ENCODE peak calls at places on chromosomes 13 and 19, in nine cellular contexts. V is HL-60, L is cardiac muscle cell, W is GM12865, M is choroid plexus epithelial cell, F is heart right ventricle, H is cardiac fibroblast, N is osteocyte, A is progenitor cell of endocrine pancreas. Z is an unnamed sample.

GRCh38 chr19:3554254-3555083 is 2.9 kb downstream of the MFSD12 start:
- DNase-seq in N (no peak), L (no peak), V (no peak), M (no peak), W (peak; percentile 59), F (no peak), A (no peak), H (no peak), Z (no peak)

GRCh38 chr19:41908724-41909464 is 19.4 kb downstream of the ERFL start:
- DNase-seq in V (no peak), L (no peak), N (no peak), M (no peak), F (no peak), W (no peak), A (no peak), H (no peak), Z (no peak)

GRCh38 chr19:37468961-37469777 is at the start of gene ZNF570:
- DNase-seq in A (peak; percentile 73), L (peak; percentile 94), V (peak; percentile 76), H (peak; percentile 90), W (peak; percentile 92), M (peak; percentile 90), N (peak; percentile 93), F (peak; percentile 91), Z (peak; percentile 76)

GRCh38 chr19:11881151-11881800 is 6.3 kb upstream of the ZNF69 start:
- DNase-seq in M (peak; percentile 73), A (peak; percentile 57), V (peak; percentile 15), N (no peak), H (peak; percentile 69), L (peak; percentile 71), W (peak; percentile 48), F (peak; percentile 11), Z (peak; percentile 61)

GRCh38 chr13:43360911-43361605 is 337.7 kb downstream of the DNAJC15 start:
- DNase-seq in A (no peak), W (no peak), N (no peak), M (peak; percentile 10), F (no peak), V (no peak), H (peak; percentile 53), L (peak; percentile 53), Z (no peak)

GRCh38 chr19:2391118-2391725 is 31.2 kb downstream of the TMPRSS9 start:
- DNase-seq in H (peak; percentile 87), L (peak; percentile 84), W (peak; percentile 83), A (no peak), F (no peak), N (no peak), V (peak; percentile 61), M (peak; percentile 84), Z (peak; percentile 76)

GRCh38 chr19:54311486-54311885 is 1.5 kb downstream of the LILRA5 start:
- DNase-seq in A (no peak), L (no peak), N (no peak), F (no peak), V (no peak), M (no peak), W (no peak), H (no peak), Z (no peak)

GRCh38 chr19:37763488-37763887 is 15.9 kb downstream of the ZNF573 start:
- DNase-seq in M (peak; percentile 21), H (peak; percentile 78), L (peak; percentile 9), F (no peak), A (no peak), W (no peak), N (no peak), V (no peak), Z (no peak)

GRCh38 chr13:79108914-79109643 is 297.0 kb downstream of the RBM26 start:
- DNase-seq in L (no peak), A (no peak), N (no peak), M (no peak), H (no peak), W (peak; percentile 69), V (no peak), F (no peak), Z (no peak)

GRCh38 chr13:73466561-73466960 is 407.8 kb downstream of the KLF5 start:
- DNase-seq in L (no peak), A (no peak), M (no peak), V (no peak), H (no peak), F (no peak), W (no peak), N (no peak), Z (no peak)

GRCh38 chr19:50646074-50646807 is 3.0 kb upstream of the C19orf81 start:
- DNase-seq in M (peak; percentile 44), H (peak; percentile 84), N (no peak), A (no peak), W (no peak), F (no peak), L (peak; percentile 89), V (no peak), Z (no peak)

GRCh38 chr13:80975903-80976302 is 635.0 kb upstream of the SPRY2 start:
- DNase-seq in N (no peak), W (no peak), F (no peak), L (no peak), V (no peak), H (no peak), A (no peak), M (no peak), Z (no peak)

GRCh38 chr19:3366104-3366760 is at the start of gene NFIC:
- DNase-seq in A (no peak), M (peak; percentile 89), W (peak; percentile 72), F (peak; percentile 84), N (peak; percentile 87), H (peak; percentile 83), V (peak; percentile 92), L (peak; percentile 94), Z (peak; percentile 84)

GRCh38 chr19:50365434-50366306 is at the start of gene NAPSA:
- DNase-seq in M (no peak), L (no peak), F (no peak), W (peak; percentile 74), H (no peak), A (no peak), N (no peak), V (no peak), Z (no peak)

GRCh38 chr13:40971321-40971720 is 47.8 kb downstream of the ELF1 start:
- DNase-seq in A (no peak), W (no peak), V (no peak), M (no peak), F (no peak), L (no peak), H (no peak), N (no peak), Z (no peak)

GRCh38 chr13:40975441-40975840 is 43.7 kb downstream of the ELF1 start:
- DNase-seq in M (no peak), A (no peak), L (no peak), V (no peak), N (no peak), F (no peak), H (no peak), W (no peak), Z (no peak)

GRCh38 chr13:40970803-40971202 is 48.3 kb downstream of the ELF1 start:
- DNase-seq in F (no peak), A (no peak), M (no peak), L (no peak), N (no peak), V (no peak), H (no peak), W (no peak), Z (no peak)

GRCh38 chr13:40973409-40973808 is 45.7 kb downstream of the ELF1 start:
- DNase-seq in A (no peak), F (no peak), H (no peak), W (no peak), N (no peak), L (no peak), V (no peak), M (no peak), Z (no peak)

GRCh38 chr13:40974460-40975407 is 44.4 kb downstream of the ELF1 start:
- DNase-seq in W (peak; percentile 78), M (peak; percentile 82), F (no peak), N (no peak), A (no peak), H (peak; percentile 61), L (peak; percentile 89), V (peak; percentile 74), Z (no peak)
- TF ChIP-seq CTCF in W (peak; percentile 61), M (peak; percentile 74), F (peak; percentile 37), N (peak; percentile 32), A (peak; percentile 52), H (peak; percentile 69), L (peak; percentile 77), V (peak; percentile 70), Z (peak; percentile 69)

GRCh38 chr13:26497991-26498423 is 59.5 kb upstream of the WASF3 start:
- DNase-seq in F (no peak), A (no peak), W (no peak), H (peak; percentile 96), L (peak; percentile 71), V (no peak), M (peak; percentile 89), N (no peak), Z (no peak)
- TF ChIP-seq CTCF in F (no peak), A (no peak), W (no peak), H (no peak), L (no peak), V (no peak), M (no peak), N (no peak), Z (no peak)

GRCh38 chr19:13151605-13152355 is 1.6 kb downstream of the IER2 start:
- DNase-seq in H (peak; percentile 98), L (peak; percentile 99), F (peak; percentile 97), N (peak; percentile 99), A (peak; percentile 93), V (peak; percentile 96), M (peak; percentile 98), W (peak; percentile 98), Z (peak; percentile 98)
- TF ChIP-seq CTCF in H (no peak), L (no peak), F (no peak), N (peak; percentile 23), A (peak; percentile 29), V (no peak), M (peak; percentile 21), W (no peak), Z (no peak)

GRCh38 chr13:112392719-112393118 is 16.6 kb downstream of the SPACA7 start:
- DNase-seq in V (no peak), A (no peak), N (no peak), H (no peak), M (no peak), W (no peak), L (no peak), F (no peak), Z (no peak)
- TF ChIP-seq CTCF in V (no peak), A (peak; percentile 17), N (no peak), H (no peak), M (no peak), W (no peak), L (no peak), F (no peak), Z (no peak)

GRCh38 chr13:52743988-52744387 is 4.4 kb upstream of the CNMD start:
- DNase-seq in L (no peak), A (no peak), W (no peak), M (peak; percentile 5), N (no peak), V (no peak), F (no peak), H (no peak), Z (no peak)
- TF ChIP-seq CTCF in L (no peak), A (peak; percentile 11), W (no peak), M (no peak), N (no peak), V (no peak), F (no peak), H (no peak), Z (peak; percentile 10)